ENCODE peak calls at places on chromosomes 5 and 9, in four cellular contexts. I is SK-N-SH, Y is HCT116, E is K562. W is an unnamed sample.

GRCh38 chr5:56587381-56588124 is 227.8 kb upstream of the MAP3K1 start:
- DNase-seq in I (no peak), Y (no peak), E (no peak), W (no peak)

GRCh38 chr5:171418982-171419662 is at the start of gene FGF18:
- DNase-seq in I (peak), Y (peak), E (peak), W (no peak)

GRCh38 chr5:177357459-177358332 is at the start of gene RGS14:
- DNase-seq in I (no peak), Y (no peak), E (peak), W (no peak)

GRCh38 chr5:7053528-7054209 is 340.4 kb downstream of the TENT4A start:
- DNase-seq in I (no peak), Y (no peak), E (no peak), W (no peak)

GRCh38 chr9:8804618-8805017 is 1005.0 kb upstream of the DMAC1 start:
- DNase-seq in I (no peak), Y (no peak), E (no peak), W (no peak)

GRCh38 chr5:156824800-156825199 is 25.3 kb upstream of the PPP1R2B start:
- DNase-seq in I (peak), Y (peak), E (no peak), W (no peak)

GRCh38 chr9:13857521-13857920 is 456.4 kb downstream of the NFIB start:
- DNase-seq in I (no peak), Y (no peak), E (no peak), W (no peak)

GRCh38 chr5:77649776-77650175 is 11.3 kb upstream of the OTP start:
- DNase-seq in I (no peak), Y (no peak), E (no peak), W (no peak)

GRCh38 chr9:122777935-122778671 is 10.6 kb upstream of the OR5C1 start:
- DNase-seq in I (no peak), Y (no peak), E (no peak), W (no peak)

GRCh38 chr9:31045810-31046209 is 1338.6 kb upstream of the ACO1 start:
- DNase-seq in I (no peak), Y (no peak), E (no peak), W (no peak)

GRCh38 chr9:128554155-128554862 is 1.9 kb downstream of the SPTAN1 start:
- DNase-seq in I (peak), Y (peak), E (peak), W (no peak)
- TF ChIP-seq POLR2AphosphoS5 in I (no peak), Y (peak), E (no peak), W (no peak)

GRCh38 chr5:150124111-150124557 is 31.5 kb downstream of the PDGFRB start:
- DNase-seq in I (no peak), Y (no peak), E (no peak), W (no peak)
- TF ChIP-seq SIN3A in I (no peak), Y (no peak), E (no peak), W (no peak)

GRCh38 chr9:96620832-96621269 is 1.2 kb upstream of the CDC14B start:
- DNase-seq in I (no peak), Y (no peak), E (no peak), W (no peak)
- TF ChIP-seq POLR2AphosphoS5 in I (no peak), Y (no peak), E (no peak), W (no peak)

DNA sequence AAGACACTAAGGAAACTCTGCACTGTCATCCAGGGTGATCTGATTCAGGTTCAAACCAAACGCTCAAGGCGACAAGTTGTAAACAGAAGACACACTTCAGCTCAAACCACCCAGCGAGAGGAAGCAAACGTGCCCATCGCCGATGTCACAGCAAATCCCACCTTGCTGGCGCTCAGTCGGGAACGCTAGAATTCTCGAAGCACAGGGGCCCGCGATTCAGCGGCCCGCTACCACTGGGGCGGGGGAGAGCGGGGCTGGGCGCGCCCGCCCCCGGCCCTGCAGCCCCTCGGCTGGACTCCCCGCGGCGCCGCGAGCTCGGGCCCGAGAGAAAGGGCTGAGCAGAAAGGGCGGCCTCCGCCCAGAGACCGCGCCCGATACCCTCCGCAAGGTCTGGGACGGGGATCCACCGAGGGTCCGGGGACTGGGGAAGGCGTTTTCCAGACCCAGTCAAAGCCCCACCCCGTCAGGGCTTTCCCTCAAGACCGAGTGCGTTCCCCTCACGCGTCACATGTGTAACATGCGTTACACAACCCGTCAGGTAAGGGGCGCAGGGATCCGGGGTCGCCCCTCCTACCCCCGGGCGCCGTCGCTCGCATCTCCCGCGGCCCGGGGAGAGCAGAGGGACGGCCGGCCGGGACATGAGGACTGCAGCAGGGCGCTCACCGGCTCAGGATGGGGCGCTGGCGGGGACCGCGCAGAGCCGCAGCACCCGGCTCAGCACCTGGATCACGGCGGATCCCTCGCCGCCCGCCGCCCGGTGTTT is 461 bp downstream of the AGTPBP1 start:
- DNase-seq in I (peak), Y (no peak), E (peak), W (no peak)
- TF ChIP-seq SIN3A in I (no peak), Y (peak), E (no peak), W (no peak)

GRCh38 chr9:26261503-26262330 is 583.5 kb upstream of the TUSC1 start:
- DNase-seq in I (no peak), Y (no peak), E (no peak), W (no peak)
- TF ChIP-seq POLR2AphosphoS5 in I (peak), Y (no peak), E (no peak), W (no peak)